ENCODE peak calls at places on chromosome 21, in seven cellular contexts. I, O, J, H, L, U and M are unnamed samples.

GRCh38 chr21:36980280-36981048 is 14.0 kb upstream of the HLCS start:
- DNase-seq in U (no peak), J (no peak), I (peak), L (no peak), H (peak), O (no peak), M (no peak)

GRCh38 chr21:14685568-14685967 is 139.5 kb upstream of the SAMSN1 start:
- DNase-seq in U (no peak), J (no peak), I (no peak), L (no peak), H (no peak), O (no peak), M (no peak)

GRCh38 chr21:21148009-21148408 is 149.8 kb downstream of the NCAM2 start:
- DNase-seq in I (no peak), O (no peak), U (no peak), H (no peak), L (no peak), J (no peak), M (no peak)

GRCh38 chr21:28959367-28960099 is 33.1 kb downstream of the LTN1 start:
- DNase-seq in O (peak), J (peak), I (no peak), U (peak), H (no peak), L (no peak), M (no peak)

GRCh38 chr21:45436371-45437040 is 31.5 kb downstream of the COL18A1 start:
- DNase-seq in O (no peak), J (no peak), I (no peak), L (no peak), H (no peak), U (no peak), M (no peak)

GRCh38 chr21:17738171-17738953 is 80.8 kb downstream of the C21orf91 start:
- DNase-seq in H (peak), J (no peak), U (no peak), I (no peak), L (no peak), O (no peak), M (no peak)

GRCh38 chr21:15682182-15682895 is 47.4 kb upstream of the USP25 start:
- DNase-seq in H (no peak), U (no peak), J (peak), O (peak), L (peak), I (no peak), M (no peak)

GRCh38 chr21:25735895-25736597 is 1.3 kb downstream of the GABPA start:
- DNase-seq in J (no peak), L (no peak), I (no peak), H (no peak), O (peak), U (no peak), M (no peak)

GRCh38 chr21:45552696-45553391 is 10.6 kb upstream of the SLC19A1 start:
- DNase-seq in U (no peak), I (no peak), J (no peak), L (no peak), H (no peak), O (no peak), M (no peak)

GRCh38 chr21:45364464-45365185 is 40.3 kb upstream of the COL18A1 start:
- DNase-seq in I (peak), O (peak), L (no peak), J (no peak), U (peak), H (no peak), M (no peak)

GRCh38 chr21:36203603-36203889 is 46.9 kb downstream of the DOP1B start:
- DNase-seq in U (peak), H (peak), I (peak), L (no peak), O (peak), J (peak), M (peak)

GRCh38 chr21:31743712-31744111 is 11.8 kb upstream of the SCAF4 start:
- DNase-seq in J (no peak), U (no peak), O (no peak), I (no peak), L (no peak), H (no peak), M (no peak)

GRCh38 chr21:28867401-28867800 is 125.3 kb downstream of the LTN1 start:
- DNase-seq in I (no peak), U (no peak), L (no peak), H (no peak), O (peak), J (peak), M (no peak)

GRCh38 chr21:30839304-30839703 is 9.7 kb upstream of the KRTAP7-1 start:
- DNase-seq in L (no peak), H (peak), U (no peak), I (peak), O (no peak), J (no peak), M (no peak)

GRCh38 chr21:31455506-31455905 is 111.4 kb upstream of the TIAM1 start:
- DNase-seq in U (no peak), O (no peak), I (no peak), H (no peak), L (no peak), J (no peak), M (no peak)

GRCh38 chr21:28971171-28971570 is 21.5 kb downstream of the LTN1 start:
- DNase-seq in I (no peak), O (peak), H (no peak), U (no peak), L (no peak), J (no peak), M (no peak)

GRCh38 chr21:36104306-36105300 is 30.3 kb upstream of the CBR3 start:
- DNase-seq in J (no peak), I (peak), O (peak), H (peak), U (no peak), L (no peak), M (no peak)

GRCh38 chr21:45846373-45847160 is 135.0 kb upstream of the COL6A1 start:
- DNase-seq in O (peak), L (no peak), I (no peak), H (no peak), U (no peak), J (no peak), M (no peak)

GRCh38 chr21:36150192-36150711 is 6.4 kb upstream of the DOP1B start:
- DNase-seq in L (peak), J (no peak), O (peak), H (no peak), U (no peak), I (no peak), M (no peak)

GRCh38 chr21:45513003-45513706 is 29.1 kb downstream of the SLC19A1 start:
- DNase-seq in U (no peak), L (peak), I (peak), J (no peak), H (peak), O (no peak), M (no peak)

GRCh38 chr21:46322351-46323226 is 1.1 kb downstream of the C21orf58 start:
- DNase-seq in L (no peak), H (no peak), U (no peak), O (peak), J (no peak), I (no peak), M (no peak)

GRCh38 chr21:39633770-39634181 is 21.0 kb downstream of the B3GALT5 start:
- DNase-seq in J (peak), L (no peak), H (no peak), I (no peak), O (peak), U (peak), M (peak)

GRCh38 chr21:21396424-21396823 is 398.2 kb downstream of the NCAM2 start:
- DNase-seq in H (no peak), U (no peak), O (no peak), J (no peak), I (no peak), L (no peak), M (no peak)

GRCh38 chr21:32083175-32083574 is 195.7 kb downstream of the MIS18A start:
- DNase-seq in U (no peak), I (no peak), J (no peak), L (no peak), H (no peak), O (peak), M (peak)

GRCh38 chr21:36699026-36699545 is at the start of gene SIM2:
- DNase-seq in J (no peak), I (no peak), U (no peak), O (peak), L (no peak), H (no peak), M (no peak)

GRCh38 chr21:45135122-45135521 is 60.7 kb downstream of the ADARB1 start:
- DNase-seq in J (no peak), L (no peak), H (no peak), O (no peak), U (no peak), I (no peak), M (no peak)

GRCh38 chr21:39556176-39556575 is 56.6 kb upstream of the B3GALT5 start:
- DNase-seq in O (no peak), H (no peak), I (no peak), L (no peak), U (no peak), J (no peak), M (peak)

GRCh38 chr21:21114456-21114855 is 116.2 kb downstream of the NCAM2 start:
- DNase-seq in O (no peak), L (no peak), I (no peak), U (no peak), J (no peak), H (no peak), M (no peak)

GRCh38 chr21:46537026-46537425 is 67.9 kb downstream of the S100B start:
- DNase-seq in I (no peak), H (no peak), U (no peak), L (no peak), O (no peak), J (no peak), M (no peak)

GRCh38 chr21:36030581-36031189 is 29.6 kb downstream of the SETD4 start:
- DNase-seq in L (no peak), O (peak), U (no peak), H (no peak), J (no peak), I (no peak), M (no peak)

GRCh38 chr21:46457801-46458314 is 833 bp upstream of the DIP2A start:
- DNase-seq in J (no peak), I (no peak), U (peak), O (peak), H (peak), L (no peak), M (no peak)

GRCh38 chr21:46538851-46539666 is 65.8 kb downstream of the S100B start:
- DNase-seq in I (no peak), U (no peak), J (no peak), H (no peak), L (no peak), O (no peak), M (no peak)

GRCh38 chr21:36759348-36760083 is 60.6 kb downstream of the SIM2 start:
- DNase-seq in I (no peak), J (no peak), O (no peak), L (no peak), U (no peak), H (no peak), M (no peak)

GRCh38 chr21:31180256-31181088 is 142.2 kb upstream of the KRTAP19-8 start:
- DNase-seq in L (no peak), J (no peak), I (no peak), U (no peak), H (no peak), O (peak), M (no peak)

GRCh38 chr21:38404134-38404533 is 94.1 kb downstream of the ERG start:
- DNase-seq in I (no peak), H (no peak), U (no peak), L (no peak), O (no peak), J (no peak), M (no peak)
- TF ChIP-seq CTCF in I (no peak), H (no peak), U (no peak), L (no peak), O (no peak), J (no peak), M (no peak)

GRCh38 chr21:43933146-43933673 is 68.2 kb downstream of the AGPAT3 start:
- DNase-seq in O (no peak), L (no peak), H (no peak), J (no peak), I (no peak), U (no peak), M (no peak)

GRCh38 chr21:43930848-43931384 is 65.9 kb downstream of the AGPAT3 start:
- DNase-seq in U (no peak), L (peak), O (no peak), J (no peak), H (no peak), I (no peak), M (no peak)

GRCh38 chr21:43930074-43930847 is 65.2 kb downstream of the AGPAT3 start:
- DNase-seq in U (no peak), O (no peak), I (no peak), H (no peak), J (no peak), L (no peak), M (no peak)

GRCh38 chr21:43932005-43932404 is 67.0 kb downstream of the AGPAT3 start:
- DNase-seq in I (no peak), O (no peak), J (no peak), H (no peak), L (no peak), U (no peak), M (no peak)

GRCh38 chr21:43931454-43931853 is 66.4 kb downstream of the AGPAT3 start:
- DNase-seq in J (no peak), U (no peak), L (no peak), O (no peak), I (no peak), H (no peak), M (no peak)
- TF ChIP-seq CTCF in J (no peak), U (no peak), L (no peak), O (no peak), I (no peak), H (no peak), M (no peak)

DNA sequence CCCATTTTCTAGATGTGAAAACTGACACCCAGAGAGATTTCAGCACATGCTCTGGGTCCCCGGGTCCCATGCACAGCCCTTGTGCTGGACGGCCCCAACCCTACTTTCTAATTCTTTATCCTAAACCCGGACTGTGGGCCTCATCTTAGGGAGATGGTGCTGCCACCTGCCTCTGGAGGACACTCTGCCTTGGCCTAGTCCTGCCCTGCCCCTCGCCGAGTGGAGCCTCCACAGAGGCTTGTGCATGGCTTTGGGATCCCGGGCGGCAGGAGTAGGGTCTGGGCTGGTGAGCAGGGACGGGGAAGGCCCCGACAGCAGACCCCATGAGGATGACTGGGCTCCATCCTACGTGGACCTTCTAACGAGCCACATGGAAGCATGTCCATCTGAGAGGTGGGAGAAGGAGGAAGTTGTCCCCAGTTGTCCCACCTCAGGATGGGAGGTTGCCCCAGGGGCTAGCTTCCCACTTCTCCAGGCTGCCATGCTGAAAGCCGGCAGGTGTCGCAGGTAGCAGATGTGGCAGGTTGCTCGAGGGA is 12.4 kb downstream of the MX2 start:
- DNase-seq in J (no peak), O (no peak), H (no peak), L (no peak), U (no peak), I (no peak), M (no peak)
- TF ChIP-seq CTCF in J (no peak), O (no peak), H (no peak), L (no peak), U (no peak), I (no peak), M (no peak)

GRCh38 chr21:33664135-33664534 is 21.8 kb downstream of the ITSN1 start:
- DNase-seq in J (no peak), U (no peak), L (no peak), H (no peak), I (no peak), O (no peak), M (no peak)

GRCh38 chr21:33660406-33660805 is 18.1 kb downstream of the ITSN1 start:
- DNase-seq in I (no peak), U (no peak), J (no peak), L (no peak), O (no peak), H (no peak), M (no peak)

GRCh38 chr21:33661146-33661545 is 18.8 kb downstream of the ITSN1 start:
- DNase-seq in H (no peak), L (no peak), J (no peak), U (no peak), O (peak), I (no peak), M (no peak)

GRCh38 chr21:33662046-33662445 is 19.7 kb downstream of the ITSN1 start:
- DNase-seq in I (no peak), U (no peak), O (no peak), L (no peak), J (no peak), H (no peak), M (no peak)

DNA sequence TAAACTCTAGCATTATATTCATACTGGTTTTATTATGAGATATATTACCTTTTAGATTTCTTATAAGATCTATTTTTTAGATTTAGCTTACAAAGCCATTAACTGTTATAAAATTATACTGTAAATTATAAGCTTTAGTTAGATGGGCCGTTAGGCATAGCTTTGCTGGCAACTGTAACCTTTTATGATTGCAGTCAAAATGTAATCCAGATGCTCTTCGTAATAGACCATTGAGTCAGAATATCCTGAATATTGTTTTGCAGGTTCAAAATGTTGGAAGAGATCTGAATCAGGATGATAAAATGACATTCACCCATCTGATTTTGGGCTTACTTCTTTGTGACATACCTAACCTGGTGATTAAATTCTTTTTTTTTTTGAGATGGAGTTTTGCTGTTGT is 20.9 kb downstream of the ITSN1 start:
- DNase-seq in I (no peak), U (no peak), L (no peak), O (no peak), H (no peak), J (no peak), M (no peak)
- TF ChIP-seq CTCF in I (no peak), U (no peak), L (no peak), O (no peak), H (no peak), J (no peak), M (no peak)

GRCh38 chr21:41917531-41917930 is 36.3 kb downstream of the C2CD2 start:
- DNase-seq in O (no peak), H (no peak), U (no peak), I (no peak), L (no peak), J (no peak), M (no peak)

GRCh38 chr21:41914965-41915364 is 35.8 kb upstream of the PRDM15 start:
- DNase-seq in L (peak), J (no peak), U (no peak), H (no peak), O (no peak), I (no peak), M (no peak)

GRCh38 chr21:41918561-41919358 is 35.1 kb downstream of the C2CD2 start:
- DNase-seq in I (no peak), O (no peak), H (no peak), L (peak), J (no peak), U (no peak), M (no peak)

GRCh38 chr21:41914358-41914757 is 35.2 kb upstream of the PRDM15 start:
- DNase-seq in U (no peak), O (no peak), I (no peak), H (no peak), L (peak), J (no peak), M (no peak)

GRCh38 chr21:41916888-41917433 is 36.9 kb downstream of the C2CD2 start:
- DNase-seq in U (no peak), J (no peak), O (no peak), I (no peak), L (no peak), H (no peak), M (no peak)
- TF ChIP-seq CTCF in U (no peak), J (no peak), O (no peak), I (no peak), L (no peak), H (no peak), M (no peak)

GRCh38 chr21:34242973-34243372 is 120.8 kb upstream of the KCNE2 start:
- DNase-seq in I (no peak), O (no peak), J (no peak), U (no peak), H (no peak), L (no peak), M (no peak)
- TF ChIP-seq CTCF in I (no peak), O (no peak), J (no peak), U (no peak), H (no peak), L (no peak), M (no peak)

GRCh38 chr21:27564684-27565280 is 597.9 kb upstream of the ADAMTS5 start:
- DNase-seq in I (peak), O (peak), L (no peak), U (peak), H (peak), J (no peak), M (no peak)
- TF ChIP-seq CTCF in I (peak), O (peak), L (peak), U (peak), H (peak), J (peak), M (peak)